ENCODE peak calls at places on chromosomes 5 and 9, in nine cellular contexts. F, N, U, R, P, C, T, J and X are unnamed samples.

GRCh38 chr9:15942806-15943424 is 390.1 kb downstream of the CCDC171 start:
- DNase-seq in F (no peak), N (no peak), U (peak; percentile 12), R (no peak), P (no peak), C (no peak), T (no peak), J (no peak), X (no peak)

GRCh38 chr9:125444166-125444565 is 182.5 kb downstream of the GAPVD1 start:
- DNase-seq in F (no peak), N (no peak), U (no peak), R (no peak), P (no peak), C (no peak), T (no peak), J (no peak), X (no peak)

GRCh38 chr5:179311581-179311980 is 33.7 kb downstream of the ADAMTS2 start:
- DNase-seq in F (no peak), N (no peak), U (no peak), R (no peak), P (no peak), C (no peak), T (no peak), J (no peak), X (no peak)

GRCh38 chr9:105187781-105188180 is 56.7 kb upstream of the SLC44A1 start:
- DNase-seq in F (no peak), N (no peak), U (peak; percentile 90), R (no peak), P (no peak), C (peak; percentile 86), T (no peak), J (no peak), X (no peak)

GRCh38 chr9:80485420-80485819 is 913.7 kb downstream of the TLE4 start:
- DNase-seq in F (no peak), N (no peak), U (no peak), R (no peak), P (no peak), C (peak; percentile 37), T (no peak), J (no peak), X (no peak)

GRCh38 chr5:172170251-172170701 is 17.7 kb downstream of the STK10 start:
- DNase-seq in F (no peak), N (no peak), U (no peak), R (no peak), P (peak; percentile 23), C (no peak), T (no peak), J (no peak), X (no peak)

GRCh38 chr5:54638090-54638489 is 120.5 kb downstream of the SNX18 start:
- DNase-seq in F (no peak), N (no peak), U (no peak), R (no peak), P (no peak), C (no peak), T (no peak), J (no peak), X (no peak)

GRCh38 chr9:86333651-86334050 is 20.6 kb downstream of the TUT7 start:
- DNase-seq in F (no peak), N (no peak), U (no peak), R (no peak), P (no peak), C (no peak), T (no peak), J (no peak), X (no peak)

GRCh38 chr9:122179690-122180074 is 20.0 kb downstream of the MORN5 start:
- DNase-seq in F (no peak), N (no peak), U (no peak), R (no peak), P (no peak), C (peak; percentile 68), T (no peak), J (no peak), X (no peak)

GRCh38 chr5:138601444-138601843 is 26.2 kb upstream of the HSPA9 start:
- DNase-seq in F (no peak), N (no peak), U (peak; percentile 91), R (no peak), P (no peak), C (no peak), T (peak; percentile 42), J (no peak), X (no peak)

DNA sequence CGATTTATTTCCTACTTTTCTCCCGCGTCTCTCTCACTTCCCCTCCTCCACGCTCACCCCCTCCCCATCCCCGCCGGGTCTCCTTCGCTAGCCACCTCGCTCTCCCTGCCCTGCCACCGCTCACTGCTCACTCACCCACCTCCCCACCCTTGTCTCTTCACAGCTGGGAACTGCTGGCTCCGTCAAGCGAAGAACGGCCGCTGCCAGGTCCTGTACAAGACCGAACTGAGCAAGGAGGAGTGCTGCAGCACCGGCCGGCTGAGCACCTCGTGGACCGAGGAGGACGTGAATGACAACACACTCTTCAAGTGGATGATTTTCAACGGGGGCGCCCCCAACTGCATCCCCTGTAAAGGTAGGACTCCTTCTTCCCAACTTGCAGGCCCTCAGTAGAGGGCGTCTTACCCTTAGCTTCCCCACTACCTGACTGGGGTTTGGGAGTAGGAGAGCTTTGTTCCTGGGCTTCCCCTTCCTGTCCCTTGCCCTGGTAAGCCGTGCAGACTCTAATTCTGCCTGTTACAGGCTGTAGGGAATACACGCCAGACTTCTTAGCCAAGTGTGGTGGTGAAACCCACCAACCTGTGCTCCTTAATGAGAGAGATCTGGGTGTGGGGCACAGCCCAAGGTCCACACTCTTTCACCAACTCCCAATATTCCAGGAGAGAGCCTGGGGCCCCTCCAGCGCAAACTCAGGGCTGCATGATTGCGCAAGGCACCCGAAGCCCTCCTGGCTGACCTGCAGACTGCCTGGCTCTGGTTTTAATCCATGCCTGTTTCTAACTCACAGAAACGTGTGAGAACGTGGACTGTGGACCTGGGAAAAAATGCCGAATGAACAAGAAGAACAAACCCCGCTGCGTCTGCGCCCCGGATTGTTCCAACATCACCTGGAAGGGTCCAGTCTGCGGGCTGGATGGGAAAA is 2.5 kb downstream of the FST start:
- DNase-seq in F (peak; percentile 34), N (no peak), U (peak; percentile 55), R (peak; percentile 29), P (peak; percentile 11), C (no peak), T (peak; percentile 35), J (peak; percentile 65), X (no peak)
- TF ChIP-seq CTCF in F (no peak), N (no peak), U (peak; percentile 53), R (no peak), P (peak; percentile 42), C (peak; percentile 51), T (no peak), J (peak; percentile 44), X (no peak)

DNA sequence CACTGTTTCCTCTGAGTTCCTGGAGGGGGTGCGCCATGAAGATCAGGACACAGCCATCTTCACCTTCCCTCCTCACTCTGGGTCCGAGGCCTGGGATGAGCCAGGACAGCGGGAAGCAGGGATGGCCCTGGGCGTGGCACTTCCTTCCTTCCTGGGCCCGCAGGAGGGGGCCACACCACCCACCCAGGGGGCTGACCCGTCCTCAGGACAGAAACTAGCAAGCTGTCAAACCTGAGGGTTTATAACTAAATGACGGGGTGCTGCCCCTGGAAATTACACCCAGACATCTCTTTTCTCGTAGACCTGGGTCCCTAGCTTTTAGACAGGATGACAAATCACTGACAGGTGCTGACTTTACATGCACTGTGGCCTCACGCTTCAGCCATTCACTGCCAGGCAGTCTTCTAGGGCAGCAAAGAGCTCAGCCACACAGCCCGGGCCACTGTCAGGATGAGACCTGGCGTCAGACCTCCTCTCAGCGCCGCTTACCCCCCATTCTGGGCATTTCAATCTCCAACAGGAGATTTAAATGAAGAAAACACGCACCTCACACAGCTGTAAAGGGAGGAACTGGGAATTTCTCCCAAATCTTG is 8.1 kb downstream of the FCN2 start:
- DNase-seq in F (no peak), N (no peak), U (no peak), R (no peak), P (no peak), C (no peak), T (no peak), J (no peak), X (no peak)
- H3K4me1 ChIP-seq in F (no peaks in the 10 kb centered on the region), N (no peaks in the 10 kb centered on the region), U (no peaks in the 10 kb centered on the region), R (no peaks in the 10 kb centered on the region), P (no peaks in the 10 kb centered on the region), C (no peaks in the 10 kb centered on the region), T (no peaks in the 10 kb centered on the region), J (no peaks in the 10 kb centered on the region), X (no peaks in the 10 kb centered on the region)

GRCh38 chr5:135024956-135025729 is 8.9 kb downstream of the PITX1 start:
- DNase-seq in F (no peak), N (no peak), U (no peak), R (no peak), P (no peak), C (peak; percentile 70), T (no peak), J (peak; percentile 95), X (no peak)
- H3K27ac ChIP-seq in F (no peak overlapping the region), N (no peak overlapping the region), U (no peak overlapping the region), R (no peak overlapping the region), P (no peak overlapping the region), C (no peak overlapping the region), T (no peak overlapping the region), J (peak overlapping the region; percentile 85), X (no peak overlapping the region)

GRCh38 chr9:133166392-133166791 is 2.7 kb upstream of the GBGT1 start:
- DNase-seq in F (no peak), N (no peak), U (no peak), R (no peak), P (no peak), C (no peak), T (no peak), J (no peak), X (no peak)
- TF ChIP-seq CTCF in F (no peak), N (no peak), U (no peak), R (no peak), P (no peak), C (no peak), T (no peak), J (no peak), X (no peak)

GRCh38 chr9:93115486-93115885 is 18.6 kb downstream of the NINJ1 start:
- DNase-seq in F (no peak), N (no peak), U (no peak), R (no peak), P (no peak), C (no peak), T (no peak), J (no peak), X (no peak)
- H3K4me1 ChIP-seq in F (peaks cover 12% of the 10 kb centered on the region), N (no peaks in the 10 kb centered on the region), U (peaks cover 3% of the 10 kb centered on the region), R (peaks cover 10% of the 10 kb centered on the region), P (peaks cover 21% of the 10 kb centered on the region), C (peaks cover 26% of the 10 kb centered on the region), T (peaks cover 18% of the 10 kb centered on the region), J (peaks cover 24% of the 10 kb centered on the region), X (peaks cover 22% of the 10 kb centered on the region)

DNA sequence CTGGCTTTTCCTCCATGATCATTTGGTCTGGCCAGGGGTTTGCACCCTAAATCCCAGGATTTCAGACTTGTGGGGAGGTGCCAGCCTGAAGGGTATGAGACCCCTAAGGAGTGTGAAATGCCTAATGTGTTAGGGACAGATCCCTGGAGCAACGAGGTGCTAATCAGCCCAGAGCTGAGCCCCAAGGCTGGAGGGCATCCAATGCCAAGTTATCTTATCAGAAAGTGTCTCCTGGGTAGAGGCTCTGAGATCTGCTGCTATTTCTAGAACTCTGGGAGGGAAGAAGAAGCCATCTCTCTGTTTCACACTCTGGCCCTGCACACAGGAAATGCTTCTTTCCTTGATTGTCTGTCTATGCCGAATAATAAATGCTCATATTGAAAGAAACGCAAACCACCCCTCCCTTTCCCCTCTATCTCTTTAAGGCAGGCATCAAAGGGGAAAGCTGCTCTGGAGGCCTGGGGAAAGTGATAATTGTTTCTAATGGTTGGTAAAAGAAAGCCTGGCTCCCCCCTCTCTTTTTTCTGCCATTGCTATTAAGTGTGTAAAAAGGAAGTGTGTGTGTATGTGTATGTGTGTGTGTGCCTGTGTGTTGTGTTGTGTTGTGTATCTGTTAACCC is 166.7 kb downstream of the PAPPA start:
- DNase-seq in F (peak; percentile 69), N (no peak), U (peak; percentile 29), R (peak; percentile 62), P (peak; percentile 62), C (no peak), T (no peak), J (no peak), X (no peak)
- H3K27ac ChIP-seq in F (peak overlapping the region; percentile 60), N (no peak overlapping the region), U (peak overlapping the region; percentile 84), R (peak overlapping the region; percentile 64), P (peak overlapping the region; percentile 70), C (no peak overlapping the region), T (no peak overlapping the region), J (no peak overlapping the region), X (no peak overlapping the region)